ENCODE peak calls at places on chromosomes 3 and 15, in five cellular contexts. L, Q, B, G and E are unnamed samples.

GRCh38 chr15:37095197-37095992 is 5.0 kb downstream of the MEIS2 start:
- DNase-seq in L (peak), G (no peak), Q (no peak), B (no peak), E (no peak)

GRCh38 chr15:61503383-61503969 is 274.4 kb upstream of the RORA start:
- DNase-seq in L (no peak), G (no peak), B (no peak), Q (no peak), E (no peak)

GRCh38 chr15:76161153-76162049 is 101.6 kb downstream of the TMEM266 start:
- DNase-seq in B (no peak), L (peak), Q (no peak), G (no peak), E (no peak)

GRCh38 chr15:62212746-62213145 is 47.7 kb upstream of the C2CD4B start:
- DNase-seq in Q (no peak), L (no peak), G (no peak), B (no peak), E (no peak)

GRCh38 chr3:194711913-194712312 is 26.2 kb downstream of the FAM43A start:
- DNase-seq in B (no peak), Q (no peak), G (no peak), L (peak), E (no peak)

GRCh38 chr15:92914768-92915221 is 14.7 kb downstream of the CHD2 start:
- DNase-seq in B (no peak), Q (no peak), L (no peak), G (no peak), E (peak)

GRCh38 chr3:8201886-8202285 is 299.7 kb upstream of the LMCD1 start:
- DNase-seq in B (no peak), G (no peak), Q (no peak), L (no peak), E (no peak)

GRCh38 chr3:50297896-50298725 is 1.1 kb downstream of the HYAL3 start:
- DNase-seq in L (peak), Q (peak), B (no peak), G (peak), E (peak)

GRCh38 chr3:172367205-172368105 is 80.8 kb downstream of the GHSR start:
- DNase-seq in Q (no peak), L (no peak), B (no peak), G (no peak), E (no peak)

GRCh38 chr3:117788086-117788485 is 1078.5 kb downstream of the TUSC7 start:
- DNase-seq in G (no peak), L (peak), B (peak), Q (no peak), E (no peak)

GRCh38 chr3:3998140-3998977 is 199.1 kb downstream of the LRRN1 start:
- DNase-seq in G (peak), B (no peak), L (peak), Q (no peak), E (peak)

GRCh38 chr15:56325186-56325585 is 40.0 kb upstream of the TEX9 start:
- DNase-seq in B (no peak), Q (no peak), G (no peak), L (no peak), E (no peak)

GRCh38 chr15:66713843-66714508 is 11.9 kb downstream of the SMAD6 start:
- DNase-seq in G (no peak), B (no peak), L (no peak), Q (no peak), E (no peak)

GRCh38 chr15:92884813-92885461 is 15.2 kb upstream of the CHD2 start:
- DNase-seq in L (no peak), B (no peak), G (no peak), Q (no peak), E (no peak)

GRCh38 chr3:176521531-176522175 is 675.6 kb downstream of the TBL1XR1 start:
- DNase-seq in L (no peak), B (no peak), G (no peak), Q (no peak), E (no peak)

GRCh38 chr3:24683511-24684384 is 189.1 kb upstream of the THRB start:
- DNase-seq in L (peak), B (no peak), Q (peak), G (no peak), E (peak)

GRCh38 chr3:45054196-45054857 is 28.2 kb downstream of the CLEC3B start:
- DNase-seq in G (no peak), L (no peak), B (no peak), Q (no peak), E (no peak)

GRCh38 chr3:121992601-121993560 is 29.2 kb downstream of the ILDR1 start:
- DNase-seq in B (no peak), L (no peak), G (peak), Q (no peak), E (no peak)

GRCh38 chr15:96336643-96337353 is 6.3 kb downstream of the NR2F2 start:
- DNase-seq in B (no peak), G (no peak), L (peak), Q (no peak), E (no peak)

GRCh38 chr15:48929611-48930170 is 34.0 kb downstream of the SHC4 start:
- DNase-seq in G (no peak), Q (no peak), L (no peak), B (no peak), E (no peak)

GRCh38 chr15:36347272-36347864 is 232.1 kb upstream of the CDIN1 start:
- DNase-seq in B (no peak), L (no peak), Q (no peak), G (no peak), E (no peak)

GRCh38 chr3:47012342-47013230 is 33.1 kb downstream of the NBEAL2 start:
- DNase-seq in Q (no peak), B (peak), G (no peak), L (peak), E (no peak)

GRCh38 chr15:77620960-77621647 is 11.6 kb downstream of the LINGO1 start:
- DNase-seq in G (no peak), L (no peak), B (no peak), Q (no peak), E (no peak)

DNA sequence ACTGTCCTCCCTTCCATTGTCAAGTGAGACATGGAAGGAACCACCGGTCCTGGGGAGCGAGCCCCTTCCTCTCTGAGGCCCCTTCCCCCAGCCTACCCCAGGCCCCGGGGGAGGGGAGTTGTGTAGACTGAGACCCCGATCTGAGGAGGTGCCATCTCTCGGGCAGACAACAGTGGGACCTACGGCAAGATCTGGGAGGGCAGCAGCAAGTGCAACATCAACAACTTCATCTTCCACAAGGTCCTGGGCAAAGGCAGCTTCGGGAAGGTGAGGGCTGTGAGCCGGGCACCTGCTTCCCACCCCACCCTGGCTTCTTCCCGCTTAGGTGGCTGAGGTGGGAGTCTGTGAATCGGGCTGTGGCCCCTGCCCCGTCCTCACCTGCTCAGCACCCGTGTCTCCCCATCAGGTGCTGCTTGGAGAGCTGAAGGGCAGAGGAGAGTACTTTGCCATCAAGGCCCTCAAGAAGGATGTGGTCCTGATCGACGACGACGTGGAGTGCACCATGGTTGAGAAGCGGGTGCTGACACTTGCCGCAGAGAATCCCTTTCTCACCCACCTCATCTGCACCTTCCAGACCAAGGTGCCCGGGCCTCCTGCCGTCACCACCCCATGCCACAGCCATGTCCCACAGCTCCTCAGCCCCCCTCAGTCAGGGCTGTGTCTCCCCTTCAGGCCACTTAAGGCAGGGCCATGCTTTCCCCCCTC is 24.9 kb downstream of the PRKCD start:
- DNase-seq in G (no peak), Q (no peak), L (peak), B (no peak), E (no peak)
- TF ChIP-seq POLR2A in G (no peak), Q (no peak), L (no peak), B (no peak), E (no peak)

DNA sequence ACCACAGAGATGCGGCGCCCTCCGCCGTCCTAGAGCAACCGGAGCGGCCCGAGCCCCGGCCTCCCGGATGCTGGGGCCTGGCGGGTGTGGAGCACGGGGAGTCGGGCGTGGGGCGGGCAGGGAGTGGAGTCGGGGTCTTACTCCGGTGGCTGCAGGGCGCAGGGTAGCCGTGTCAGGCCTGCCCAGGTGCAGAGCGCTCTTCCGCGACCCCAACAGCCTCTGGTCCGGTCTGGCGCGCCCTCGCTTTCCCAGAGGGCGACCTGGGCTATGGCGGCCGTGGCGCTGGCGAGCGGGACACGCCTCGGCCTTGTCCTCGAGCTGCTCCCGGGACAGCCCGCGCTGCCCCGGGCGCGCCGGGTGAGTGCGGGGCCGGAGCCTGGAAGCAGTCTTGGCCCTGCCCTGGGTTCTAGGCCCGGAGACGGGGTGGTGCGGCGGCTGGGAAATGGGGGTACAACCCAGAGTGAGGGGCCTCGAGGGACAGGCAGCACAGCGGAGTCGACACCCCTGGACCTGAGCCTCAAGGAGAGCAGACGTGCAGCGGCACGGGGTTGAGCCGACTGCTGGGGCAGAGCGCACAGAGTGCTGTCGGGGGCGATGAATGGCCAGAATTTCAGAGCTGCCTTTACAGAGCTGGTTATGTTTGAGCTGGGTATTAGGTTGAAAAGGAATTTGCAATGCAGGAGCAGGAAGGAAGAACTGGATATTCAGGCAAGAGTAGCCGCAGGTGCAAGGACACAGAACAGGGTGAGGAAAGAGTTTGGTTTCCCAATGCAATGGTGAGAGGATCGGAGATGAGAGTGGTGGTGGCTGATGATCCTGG is at the start of gene ZNF662:
- DNase-seq in L (peak), Q (no peak), G (peak), B (peak), E (peak)
- TF ChIP-seq POLR2A in L (peak), Q (no peak), G (no peak), B (no peak), E (no peak)

DNA sequence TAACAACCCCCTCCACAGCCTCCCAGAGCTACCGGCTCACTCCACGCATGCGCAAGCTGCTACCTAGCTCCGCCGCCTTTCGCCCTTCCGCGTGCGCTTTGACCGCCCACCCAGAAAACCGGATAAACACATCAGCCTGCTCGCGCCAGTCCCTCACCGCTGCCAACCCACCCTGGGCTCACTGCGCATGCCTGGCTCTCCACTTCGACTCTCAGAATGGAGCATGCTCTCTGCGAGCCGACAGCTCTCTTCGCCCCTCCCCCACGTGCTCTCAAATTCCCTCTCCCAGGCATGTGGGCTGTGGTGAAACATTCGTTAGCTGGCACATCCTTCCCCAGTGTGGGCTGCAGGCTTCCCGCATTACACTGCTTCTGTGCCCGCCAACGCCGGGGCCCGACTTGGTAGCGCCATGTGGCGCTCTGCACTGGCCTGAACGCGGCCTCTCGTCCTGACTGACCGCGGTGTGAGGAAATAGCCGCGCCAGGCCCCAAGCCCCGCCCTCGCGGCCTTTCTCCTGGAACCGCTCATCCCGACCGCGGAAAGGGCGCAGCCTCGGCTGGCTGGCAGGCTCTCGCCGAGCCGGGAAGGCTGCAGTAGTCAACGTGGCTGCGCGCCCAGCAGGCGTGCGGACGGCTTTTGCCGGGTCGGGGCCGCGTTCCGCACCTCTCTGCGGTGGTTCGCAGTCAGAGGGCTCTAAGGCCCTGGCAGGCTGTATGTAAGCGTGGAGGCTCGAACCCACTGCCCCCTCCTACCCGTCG is 445 bp upstream of the MSL2 start:
- DNase-seq in L (peak), G (peak), Q (peak), B (peak), E (peak)
- TF ChIP-seq POLR2A in L (peak), G (peak), Q (peak), B (no peak), E (peak)

DNA sequence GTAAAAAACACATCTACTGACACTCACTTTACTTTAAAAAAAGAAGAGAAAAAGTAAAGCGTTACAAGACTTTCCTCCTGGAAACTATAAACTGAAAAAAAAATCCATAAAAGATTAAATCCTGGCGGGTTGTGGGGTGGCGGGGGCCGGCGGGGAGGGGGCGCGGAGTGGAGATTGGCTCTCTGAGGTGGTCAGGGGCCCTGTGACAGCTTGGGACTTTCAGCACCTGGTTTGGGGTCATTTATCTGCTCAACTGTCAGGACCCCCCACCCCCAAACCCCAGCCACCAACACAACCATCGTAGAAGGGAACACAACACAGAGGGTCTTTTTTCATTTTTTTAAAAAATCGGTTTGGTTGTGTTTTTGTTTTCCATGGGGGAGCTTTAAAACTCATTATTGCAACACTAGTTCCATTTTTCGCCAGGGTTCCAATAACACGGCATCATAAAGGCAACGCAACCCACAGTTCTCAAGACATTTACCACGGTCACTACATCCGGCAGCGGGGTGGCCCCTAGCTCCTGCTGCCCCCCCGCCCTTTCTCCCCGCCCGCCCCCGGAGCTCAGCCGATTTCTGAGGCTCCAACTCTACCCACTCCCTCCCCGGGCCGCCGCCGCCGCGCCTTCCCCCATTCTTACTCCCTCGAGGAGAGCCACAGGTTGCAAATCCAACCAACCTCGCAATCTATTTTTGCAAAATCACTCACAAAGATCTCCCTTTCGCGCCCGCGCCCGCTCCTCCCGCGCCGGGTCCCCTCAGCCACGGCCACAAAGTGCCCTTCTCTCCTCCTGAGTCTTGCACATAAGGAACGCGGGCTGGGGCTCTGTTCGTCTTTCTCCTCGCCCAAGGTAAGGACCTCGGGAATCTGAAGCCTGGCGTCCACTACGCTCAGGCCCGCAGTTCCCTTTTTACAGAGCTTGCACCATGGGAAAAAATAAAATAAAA is 1.8 kb downstream of the BCL6 start:
- DNase-seq in G (peak), L (peak), B (peak), Q (peak), E (peak)
- TF ChIP-seq POLR2A in G (no peak), L (peak), B (no peak), Q (no peak), E (no peak)